ENCODE peak calls at places on chromosome 3, in six cellular contexts. A is kidney glomerular epithelial cell, B is Peyer's patch, Q is T-helper 2 cell, R is activated T-cell treated with anti-CD3 and anti-CD28 coated beads for 24 hours, X is HS-27A. G is an unnamed sample.

GRCh38 chr3:16993227-16993626 is 108.5 kb downstream of the PLCL2 start:
- DNase-seq in A (no peak), B (no peak), Q (no peak), R (no peak), X (no peak), G (no peak)

GRCh38 chr3:66392966-66393485 is 107.8 kb downstream of the LRIG1 start:
- DNase-seq in A (no peak), B (no peak), Q (no peak), R (no peak), X (no peak), G (no peak)

GRCh38 chr3:122457706-122458105 is 41.8 kb upstream of the WDR5B start:
- DNase-seq in A (no peak), B (no peak), Q (no peak), R (no peak), X (no peak), G (no peak)

GRCh38 chr3:150376001-150376848 is 31.9 kb upstream of the TSC22D2 start:
- DNase-seq in A (no peak), B (no peak), Q (no peak), R (no peak), X (no peak), G (no peak)

GRCh38 chr3:73740041-73740440 is 115.3 kb upstream of the PDZRN3 start:
- DNase-seq in A (no peak), B (no peak), Q (no peak), R (no peak), X (no peak), G (no peak)

GRCh38 chr3:56691165-56692000 is 8.3 kb upstream of the TASOR start:
- DNase-seq in A (no peak), B (no peak), Q (no peak), R (no peak), X (no peak), G (no peak)

GRCh38 chr3:11610044-11610671 is 33.6 kb downstream of the VGLL4 start:
- DNase-seq in A (no peak), B (no peak), Q (no peak), R (no peak), X (no peak), G (no peak)

GRCh38 chr3:50873376-50874157 is 198.8 kb downstream of the DOCK3 start:
- DNase-seq in A (no peak), B (no peak), Q (no peak), R (no peak), X (no peak), G (no peak)

GRCh38 chr3:171193693-171194092 is 167.2 kb upstream of the SLC2A2 start:
- DNase-seq in A (no peak), B (no peak), Q (no peak), R (no peak), X (no peak), G (no peak)

GRCh38 chr3:8442993-8443670 is 58.5 kb upstream of the LMCD1 start:
- DNase-seq in A (peak), B (no peak), Q (no peak), R (no peak), X (no peak), G (no peak)

GRCh38 chr3:170055209-170055608 is 17.4 kb downstream of the GPR160 start:
- DNase-seq in A (peak), B (no peak), Q (no peak), R (no peak), X (no peak), G (no peak)

GRCh38 chr3:125357032-125357658 is 18.0 kb downstream of the ZNF148 start:
- DNase-seq in A (no peak), B (peak), Q (no peak), R (peak), X (no peak), G (no peak)

GRCh38 chr3:129343643-129344360 is 65.1 kb downstream of the HMCES start:
- DNase-seq in A (peak), B (no peak), Q (no peak), R (peak), X (no peak), G (no peak)

GRCh38 chr3:166531730-166532129 is 694.5 kb upstream of the BCHE start:
- DNase-seq in A (no peak), B (no peak), Q (no peak), R (no peak), X (no peak), G (no peak)

G was measured in SIG-M5.